ENCODE peak calls at places on chromosome 22, in ten cellular contexts. T, I, Q, F, A, W, C, S, P and Y are unnamed samples.

GRCh38 chr22:40289991-40290459 is 56.3 kb upstream of the ADSL start:
- DNase-seq in T (peak; percentile 87), I (no peak), Q (peak; percentile 40), F (no peak), A (peak; percentile 30), W (no peak), C (no peak), S (peak; percentile 33), P (no peak), Y (no peak)

GRCh38 chr22:50083462-50084081 is 1.7 kb downstream of the MLC1 start:
- DNase-seq in T (no peak), I (no peak), Q (no peak), F (peak; percentile 41), A (no peak), W (no peak), C (no peak), S (no peak), P (no peak), Y (no peak)

GRCh38 chr22:39293766-39294368 is 25.6 kb downstream of the RPL3 start:
- DNase-seq in T (no peak), I (no peak), Q (no peak), F (no peak), A (no peak), W (no peak), C (no peak), S (no peak), P (no peak), Y (no peak)

GRCh38 chr22:48744283-48744641 is 1083.4 kb downstream of the BRD1 start:
- DNase-seq in T (no peak), I (no peak), Q (no peak), F (no peak), A (no peak), W (no peak), C (no peak), S (peak; percentile 21), P (no peak), Y (no peak)

GRCh38 chr22:50199251-50199721 is 1.5 kb upstream of the SELENOO start:
- DNase-seq in T (no peak), I (no peak), Q (no peak), F (no peak), A (no peak), W (no peak), C (no peak), S (no peak), P (no peak), Y (no peak)

GRCh38 chr22:39600491-39601179 is 30.1 kb downstream of the CACNA1I start:
- DNase-seq in T (no peak), I (no peak), Q (no peak), F (no peak), A (no peak), W (no peak), C (no peak), S (no peak), P (no peak), Y (no peak)

GRCh38 chr22:41831383-41831782 is 1.5 kb upstream of the SREBF2 start:
- DNase-seq in T (peak; percentile 21), I (no peak), Q (no peak), F (no peak), A (peak; percentile 37), W (peak; percentile 18), C (no peak), S (no peak), P (no peak), Y (no peak)

GRCh38 chr22:39214006-39214382 is 30.8 kb downstream of the PDGFB start:
- DNase-seq in T (no peak), I (no peak), Q (no peak), F (no peak), A (no peak), W (no peak), C (no peak), S (no peak), P (no peak), Y (no peak)

GRCh38 chr22:49668402-49668801 is 159.3 kb downstream of the BRD1 start:
- DNase-seq in T (no peak), I (no peak), Q (no peak), F (peak; percentile 26), A (no peak), W (no peak), C (peak; percentile 58), S (no peak), P (no peak), Y (no peak)

DNA sequence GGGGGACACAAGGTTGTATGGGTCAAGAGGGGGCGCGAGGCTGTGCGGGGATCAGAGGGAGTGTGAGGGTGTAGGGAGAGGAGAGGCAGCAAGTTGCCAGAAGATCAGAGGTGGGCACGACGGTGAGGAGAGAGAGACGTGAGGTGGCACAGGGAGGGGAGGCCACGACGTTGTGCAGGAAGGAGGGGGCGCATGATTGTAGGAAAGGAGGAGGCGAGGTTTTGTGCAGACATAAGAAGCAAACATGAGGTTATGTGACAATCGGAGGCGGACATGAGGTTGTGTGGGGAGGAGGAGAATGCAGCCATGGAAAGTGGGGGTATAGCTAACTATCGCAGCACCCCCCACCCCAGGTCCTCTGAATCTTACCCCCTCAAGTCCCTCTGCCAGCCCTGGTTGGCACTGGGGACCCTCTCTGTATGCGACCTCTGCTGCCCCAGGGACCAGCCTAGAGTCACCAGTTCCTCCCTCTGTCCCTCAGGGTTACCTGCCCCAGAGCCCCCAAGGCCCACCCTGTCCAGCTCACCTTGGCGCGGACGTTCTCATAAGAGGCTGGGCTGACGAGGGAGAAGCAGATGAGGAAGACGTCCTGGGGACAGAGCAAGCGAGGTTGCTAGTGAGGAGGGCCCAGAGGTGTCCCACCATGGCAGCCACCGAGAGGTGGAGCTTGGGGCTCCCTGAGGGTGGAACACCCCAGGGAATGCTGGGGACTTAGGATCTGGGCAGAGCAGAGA is 12.5 kb downstream of the RAC2 start:
- DNase-seq in T (peak; percentile 65), I (no peak), Q (no peak), F (peak; percentile 24), A (no peak), W (no peak), C (no peak), S (no peak), P (no peak), Y (no peak)
- H3K4me1 ChIP-seq in T (peaks cover 97% of the 10 kb centered on the region), I (peaks cover 26% of the 10 kb centered on the region), Q (no peaks in the 10 kb centered on the region), F (no peaks in the 10 kb centered on the region), A (peaks cover 42% of the 10 kb centered on the region), W (peaks cover 27% of the 10 kb centered on the region), C (peaks cover 9% of the 10 kb centered on the region), S (peaks cover 13% of the 10 kb centered on the region), P (no peaks in the 10 kb centered on the region), Y (peaks cover 2% of the 10 kb centered on the region)

DNA sequence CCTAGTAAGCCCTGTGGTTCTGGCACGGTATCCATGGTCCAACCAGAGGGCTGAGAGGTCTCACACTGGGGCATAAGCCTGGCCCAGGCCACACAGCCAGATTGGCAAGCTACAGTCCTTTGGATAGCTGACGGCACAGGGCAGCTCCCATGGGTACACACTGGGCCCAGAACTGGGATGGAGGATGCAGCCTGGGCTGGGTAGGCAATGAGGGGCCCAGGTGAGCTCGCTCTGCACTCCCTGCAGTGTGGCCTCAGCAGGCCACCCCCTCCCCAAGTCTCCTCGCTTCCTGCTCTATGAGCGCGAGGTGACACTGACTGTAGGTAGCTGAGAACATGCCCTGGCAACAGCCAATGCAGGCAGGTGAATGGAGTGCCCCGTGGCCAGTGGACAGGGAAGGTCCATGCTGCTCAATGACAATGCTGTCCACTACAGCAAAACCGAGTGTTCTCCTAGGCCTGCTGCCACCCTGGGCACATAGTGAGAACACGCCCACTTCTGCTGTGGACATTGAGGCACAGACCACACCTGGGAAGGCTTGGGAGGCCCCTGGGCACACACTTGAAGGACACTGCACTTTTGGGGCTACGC is 3.8 kb downstream of the ARVCF start:
- DNase-seq in T (no peak), I (no peak), Q (no peak), F (no peak), A (no peak), W (no peak), C (no peak), S (no peak), P (no peak), Y (no peak)
- H3K4me1 ChIP-seq in T (peaks cover 18% of the 10 kb centered on the region), I (peaks cover 5% of the 10 kb centered on the region), Q (peaks cover 2% of the 10 kb centered on the region), F (peaks cover 5% of the 10 kb centered on the region), A (peaks cover 26% of the 10 kb centered on the region), W (peaks cover 8% of the 10 kb centered on the region), C (peaks cover 37% of the 10 kb centered on the region), S (peaks cover 28% of the 10 kb centered on the region), P (no peaks in the 10 kb centered on the region), Y (peaks cover 7% of the 10 kb centered on the region)

DNA sequence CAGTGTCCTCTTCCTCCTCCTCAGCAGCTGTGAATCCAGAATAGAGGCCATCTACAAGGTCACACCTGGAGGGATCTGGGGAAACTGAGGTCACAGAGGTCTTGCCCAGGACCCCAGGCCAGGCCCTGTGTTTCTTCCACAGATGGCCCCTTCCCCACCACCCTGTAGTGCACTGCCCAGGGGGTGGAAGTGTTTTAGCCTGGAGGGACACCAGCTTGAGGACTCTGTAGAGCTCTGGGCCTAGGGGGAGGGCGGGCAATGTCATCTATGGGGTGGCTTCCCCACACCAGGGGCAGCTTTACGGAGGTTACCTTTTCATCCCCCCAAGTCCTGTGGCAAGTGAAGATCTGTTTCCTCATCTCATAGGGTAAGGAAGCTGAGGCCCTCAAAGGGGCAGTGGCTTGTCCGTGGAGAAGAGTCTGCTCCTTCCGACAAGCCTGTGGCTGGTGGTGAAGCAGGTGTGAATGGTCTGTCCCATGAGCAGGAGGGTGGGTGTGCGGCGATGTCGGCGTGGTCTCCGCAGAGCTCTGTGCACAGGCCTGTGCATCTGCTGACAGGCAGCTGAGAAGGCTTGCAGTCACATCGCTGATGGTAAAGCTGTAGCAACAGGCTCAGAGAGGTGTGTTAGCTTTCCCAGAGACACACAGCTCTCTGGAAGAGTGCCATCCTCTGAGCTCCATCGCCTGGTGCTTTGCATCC is 74.1 kb upstream of the WNT7B start:
- DNase-seq in T (no peak), I (no peak), Q (no peak), F (peak; percentile 35), A (no peak), W (no peak), C (peak; percentile 63), S (peak; percentile 21), P (no peak), Y (no peak)
- H3K4me1 ChIP-seq in T (peaks cover 35% of the 10 kb centered on the region), I (peaks cover 22% of the 10 kb centered on the region), Q (peaks cover 9% of the 10 kb centered on the region), F (no peaks in the 10 kb centered on the region), A (peaks cover 36% of the 10 kb centered on the region), W (peaks cover 31% of the 10 kb centered on the region), C (peaks cover 83% of the 10 kb centered on the region), S (peaks cover 88% of the 10 kb centered on the region), P (no peaks in the 10 kb centered on the region), Y (peaks cover 47% of the 10 kb centered on the region)

GRCh38 chr22:42931421-42932196 is 74.5 kb upstream of the ARFGAP3 start:
- DNase-seq in T (no peak), I (no peak), Q (no peak), F (no peak), A (no peak), W (no peak), C (no peak), S (no peak), P (no peak), Y (no peak)

GRCh38 chr22:42932197-42932519 is 75.1 kb upstream of the ARFGAP3 start:
- DNase-seq in T (no peak), I (no peak), Q (no peak), F (peak; percentile 21), A (no peak), W (no peak), C (no peak), S (no peak), P (no peak), Y (no peak)

GRCh38 chr22:42932857-42933782 is 76.0 kb upstream of the ARFGAP3 start:
- DNase-seq in T (peak; percentile 8), I (no peak), Q (no peak), F (peak; percentile 34), A (no peak), W (no peak), C (no peak), S (no peak), P (no peak), Y (no peak)

GRCh38 chr22:42933783-42934144 is 76.7 kb upstream of the ARFGAP3 start:
- DNase-seq in T (peak; percentile 29), I (peak; percentile 43), Q (no peak), F (no peak), A (peak; percentile 99), W (peak; percentile 95), C (no peak), S (no peak), P (no peak), Y (no peak)

GRCh38 chr22:42934338-42934737 is 77.3 kb upstream of the ARFGAP3 start:
- DNase-seq in T (no peak), I (no peak), Q (no peak), F (peak; percentile 43), A (no peak), W (no peak), C (no peak), S (no peak), P (no peak), Y (no peak)
- H3K4me1 ChIP-seq in T (peaks cover 34% of the 10 kb centered on the region), I (peaks cover 94% of the 10 kb centered on the region), Q (peaks cover 41% of the 10 kb centered on the region), F (peaks cover 11% of the 10 kb centered on the region), A (peaks cover 42% of the 10 kb centered on the region), W (peaks cover 47% of the 10 kb centered on the region), C (peaks cover 98% of the 10 kb centered on the region), S (peaks cover 90% of the 10 kb centered on the region), P (peaks cover 18% of the 10 kb centered on the region), Y (peaks cover 98% of the 10 kb centered on the region)